ENCODE peak calls at places on chromosomes 16 and 17, in four cellular contexts. J, S, Q and O are unnamed samples.

GRCh38 chr17:28327709-28328108 is 7.6 kb downstream of the IFT20 start:
- DNase-seq in J (no peak), S (no peak), Q (no peak), O (no peak)

GRCh38 chr16:89538286-89538685 is 22.2 kb upstream of the RPL13 start:
- DNase-seq in J (no peak), S (no peak), Q (no peak), O (no peak)

GRCh38 chr16:60605176-60605575 is 1431.1 kb downstream of the CDH8 start:
- DNase-seq in J (no peak), S (no peak), Q (no peak), O (no peak)

GRCh38 chr17:705011-705410 is 9.6 kb downstream of the VPS53 start:
- DNase-seq in J (no peak), S (no peak), Q (no peak), O (no peak)

GRCh38 chr16:20918486-20919239 is 18.1 kb downstream of the LYRM1 start:
- DNase-seq in J (no peak), S (no peak), Q (no peak), O (no peak)

GRCh38 chr16:1863681-1864460 is 8.1 kb downstream of the MEIOB start:
- DNase-seq in J (no peak), S (no peak), Q (no peak), O (no peak)

GRCh38 chr16:24537474-24538337 is 1.7 kb upstream of the RBBP6 start:
- DNase-seq in J (no peak), S (no peak), Q (peak), O (no peak)

GRCh38 chr17:44761932-44762810 is 3.4 kb downstream of the ADAM11 start:
- DNase-seq in J (no peak), S (no peak), Q (no peak), O (no peak)

GRCh38 chr16:75258807-75259141 is 7.3 kb upstream of the BCAR1 start:
- DNase-seq in J (no peak), S (no peak), Q (no peak), O (no peak)

DNA sequence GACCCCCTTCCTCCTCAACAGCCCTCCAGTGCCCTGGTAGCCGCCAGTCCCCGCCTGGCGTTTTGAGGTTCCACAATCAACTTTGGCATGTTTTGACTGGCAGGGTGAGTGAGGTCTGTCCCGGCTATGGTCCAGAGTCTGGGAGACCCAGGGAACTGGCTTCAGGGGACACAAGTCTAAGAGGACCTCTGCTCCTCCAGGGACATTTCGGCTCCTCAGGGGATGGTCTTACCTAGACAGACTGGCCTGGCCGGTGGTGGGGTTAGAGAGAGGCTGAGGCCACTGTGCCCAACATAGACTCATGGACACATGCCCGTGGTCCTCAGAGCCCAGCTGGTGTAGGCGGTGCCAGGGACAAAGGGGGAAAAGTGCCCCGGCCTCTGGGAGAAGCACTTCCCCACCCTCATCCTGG is 2.2 kb downstream of the TMC8 start:
- DNase-seq in J (no peak), S (no peak), Q (no peak), O (no peak)
- TF ChIP-seq SUZ12 in J (no peak), S (no peak), Q (no peak), O (no peak)

GRCh38 chr17:36890398-36891190 is 46.7 kb upstream of the LHX1 start:
- DNase-seq in J (no peak), S (no peak), Q (no peak), O (no peak)

GRCh38 chr17:36885761-36886365 is 51.4 kb upstream of the LHX1 start:
- DNase-seq in J (no peak), S (no peak), Q (no peak), O (no peak)

GRCh38 chr17:36889955-36890354 is 47.3 kb upstream of the LHX1 start:
- DNase-seq in J (no peak), S (no peak), Q (no peak), O (no peak)

GRCh38 chr17:36885161-36885735 is 52.0 kb upstream of the LHX1 start:
- DNase-seq in J (no peak), S (no peak), Q (no peak), O (no peak)

DNA sequence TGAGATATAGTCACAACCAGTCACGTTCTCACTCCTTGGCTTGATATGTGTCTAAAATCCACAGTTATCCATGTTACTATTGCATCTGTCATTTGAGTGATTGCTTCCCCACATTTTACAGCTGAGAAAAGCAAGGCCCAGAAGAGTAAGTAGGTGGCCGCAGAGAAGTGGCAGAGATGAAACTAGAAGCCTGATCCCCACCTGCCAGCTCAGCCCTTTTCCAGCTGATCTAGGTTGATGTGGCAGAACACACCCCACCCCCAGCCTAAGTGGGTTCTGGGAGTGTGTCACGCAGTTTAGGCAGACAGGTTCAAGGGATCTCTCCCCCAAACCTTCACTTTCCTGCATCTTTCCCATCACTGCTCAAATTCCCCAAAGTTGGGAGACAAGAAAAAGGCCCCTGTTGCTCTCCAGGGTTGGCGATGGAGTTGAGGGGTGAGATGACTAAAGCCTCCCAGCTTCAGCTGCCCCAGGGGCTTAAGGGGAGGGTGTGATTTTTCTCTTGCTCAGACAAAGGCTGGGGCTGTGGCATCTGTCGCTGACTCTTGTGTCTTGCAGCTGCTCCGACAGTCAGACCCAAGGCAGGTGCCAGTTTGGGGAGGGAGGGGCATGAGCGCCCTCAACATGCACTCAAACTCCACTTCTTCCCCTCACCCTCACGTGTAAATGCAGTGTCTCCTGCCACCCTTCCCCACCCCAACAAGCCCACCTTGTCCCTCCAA is 48.9 kb upstream of the LHX1 start:
- DNase-seq in J (no peak), S (no peak), Q (no peak), O (no peak)
- TF ChIP-seq YY1 in J (no peak), S (no peak), Q (no peak), O (no peak)

DNA sequence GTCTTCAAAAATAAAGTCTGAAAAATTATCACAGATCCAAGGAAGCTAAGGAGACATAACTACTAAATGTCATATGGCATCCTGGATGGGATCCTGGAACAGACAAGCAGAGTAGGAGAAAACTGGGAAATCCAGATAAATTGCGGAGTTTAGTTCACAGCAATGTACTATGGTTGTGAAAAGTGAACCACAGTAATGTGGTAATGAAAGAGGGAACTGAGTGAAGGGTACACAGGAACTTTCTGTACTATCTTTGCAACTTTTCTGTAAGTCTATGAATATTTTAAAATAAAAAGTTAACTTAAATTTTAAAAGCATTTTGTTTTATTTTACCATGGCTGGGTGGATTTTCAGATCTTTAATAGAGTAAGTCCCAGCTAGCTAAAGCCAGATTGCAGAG is 16.3 kb downstream of the SLFN12L start:
- DNase-seq in J (no peak), S (no peak), Q (no peak), O (no peak)
- TF ChIP-seq SUZ12 in J (no peak), S (no peak), Q (no peak), O (no peak)

GRCh38 chr17:79984045-79984840 is 51.4 kb downstream of the TBC1D16 start:
- DNase-seq in J (no peak), S (no peak), Q (no peak), O (no peak)
- TF ChIP-seq YY1 in J (no peak), S (no peak), Q (no peak), O (no peak)

DNA sequence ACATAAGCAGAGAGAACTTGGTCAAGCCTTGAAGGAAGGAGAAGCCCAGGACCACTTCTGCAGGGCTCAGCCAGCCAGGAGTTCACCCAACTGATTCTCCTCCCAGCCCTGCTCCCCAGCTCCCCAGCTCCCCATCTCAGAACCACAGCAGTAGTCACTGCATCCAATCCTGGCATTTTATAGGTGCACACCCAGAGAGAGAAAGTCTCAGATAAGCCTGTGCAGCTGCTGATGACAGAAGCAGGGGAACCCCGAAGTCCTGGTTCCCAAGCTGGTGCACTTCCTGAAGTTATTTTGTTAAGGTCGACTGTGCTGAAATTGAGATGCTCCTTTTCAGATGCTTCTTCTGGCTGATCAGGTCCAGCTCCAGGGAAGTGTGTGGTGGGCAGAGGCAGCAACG is 6.6 kb downstream of the RNF112 start:
- DNase-seq in J (no peak), S (no peak), Q (no peak), O (no peak)
- TF ChIP-seq SUZ12 in J (no peak), S (no peak), Q (no peak), O (no peak)